ENCODE peak calls at places on chromosomes 12 and 14, in four cellular contexts. J is H9, F is IMR-90, L is neuronal stem cell. U is an unnamed sample.

GRCh38 chr14:47044841-47045240 is 393.3 kb upstream of the RPL10L start:
- DNase-seq in J (peak), F (no peak), L (peak), U (peak)

GRCh38 chr12:84270470-84271140 is 642.0 kb downstream of the SLC6A15 start:
- DNase-seq in J (no peak), F (no peak), L (no peak), U (no peak)

GRCh38 chr12:93167841-93168492 is 209.8 kb upstream of the NUDT4 start:
- DNase-seq in J (peak), F (no peak), L (peak), U (no peak)

GRCh38 chr12:83821967-83822366 is 1090.6 kb downstream of the SLC6A15 start:
- DNase-seq in J (no peak), F (no peak), L (no peak), U (no peak)

GRCh38 chr14:102568115-102568614 is 24.3 kb upstream of the RCOR1 start:
- DNase-seq in J (peak), F (no peak), L (no peak), U (no peak)

GRCh38 chr14:85124896-85125295 is 405.0 kb upstream of the FLRT2 start:
- DNase-seq in J (no peak), F (no peak), L (no peak), U (no peak)

GRCh38 chr12:83031301-83031700 is 344.6 kb downstream of the TMTC2 start:
- DNase-seq in J (no peak), F (no peak), L (no peak), U (no peak)

GRCh38 chr12:131061041-131061806 is 107.5 kb downstream of the ADGRD1 start:
- DNase-seq in J (peak), F (no peak), L (no peak), U (no peak)

GRCh38 chr12:29552324-29552927 is 54.9 kb upstream of the OVCH1 start:
- DNase-seq in J (peak), F (peak), L (peak), U (peak)

GRCh38 chr14:60812987-60813386 is 78.4 kb downstream of the MNAT1 start:
- DNase-seq in J (no peak), F (no peak), L (no peak), U (no peak)

GRCh38 chr14:68695326-68695768 is 97.5 kb downstream of the ZFP36L1 start:
- DNase-seq in J (no peak), F (peak), L (no peak), U (no peak)

GRCh38 chr14:57578427-57579220 is 85.0 kb upstream of the CCDC198 start:
- DNase-seq in J (no peak), F (no peak), L (no peak), U (no peak)

GRCh38 chr14:95098984-95099599 is 58.2 kb downstream of the DICER1 start:
- DNase-seq in J (peak), F (peak), L (peak), U (no peak)

GRCh38 chr14:61930101-61930857 is 168.1 kb downstream of the SNAPC1 start:
- DNase-seq in J (peak), F (no peak), L (no peak), U (no peak)

GRCh38 chr12:129839679-129840078 is 64.1 kb downstream of the TMEM132D start:
- DNase-seq in J (no peak), F (no peak), L (no peak), U (no peak)

GRCh38 chr14:51319181-51319597 is 79.1 kb downstream of the TMX1 start:
- DNase-seq in J (no peak), F (no peak), L (no peak), U (no peak)

GRCh38 chr12:120093592-120094355 is 22.8 kb downstream of the RAB35 start:
- DNase-seq in J (peak), F (no peak), L (no peak), U (peak)

GRCh38 chr12:102702447-102703114 is 214.5 kb downstream of the PAH start:
- DNase-seq in J (peak), F (peak), L (peak), U (no peak)

GRCh38 chr12:64639466-64639865 is 29.2 kb downstream of the RASSF3 start:
- DNase-seq in J (no peak), F (no peak), L (no peak), U (no peak)

GRCh38 chr12:124829008-124829707 is 34.5 kb downstream of the SCARB1 start:
- DNase-seq in J (no peak), F (peak), L (no peak), U (no peak)

DNA sequence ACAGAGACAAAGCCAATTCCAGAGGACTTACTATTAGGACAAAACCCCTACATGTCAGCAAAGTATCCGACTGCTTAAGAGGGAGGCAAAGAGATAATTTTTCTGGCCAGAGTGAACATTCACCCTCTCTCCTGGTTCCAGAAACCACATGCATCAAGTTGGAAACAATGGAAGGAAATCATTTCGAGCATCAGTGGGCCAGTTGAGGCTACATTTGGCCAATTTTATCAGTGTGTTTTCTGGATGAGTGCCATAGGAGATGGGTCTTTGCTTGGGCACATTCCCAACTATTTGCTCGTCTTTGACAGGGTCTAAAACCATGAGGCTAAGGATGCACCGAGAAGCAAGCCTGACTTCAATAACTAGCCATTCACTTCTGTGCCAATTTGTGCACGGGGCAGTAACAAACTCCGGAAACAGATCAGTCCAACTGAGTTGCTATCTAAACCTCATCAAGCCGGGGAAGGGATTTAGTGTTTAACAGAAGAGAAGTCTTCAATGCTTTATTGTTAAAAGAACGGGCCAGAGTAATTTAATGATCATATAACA is 17.4 kb downstream of the EGLN3 start:
- DNase-seq in J (no peak), F (no peak), L (peak), U (no peak)
- H3K18ac ChIP-seq in J (no peak), F (no peak), L (no peak), U (peak)

GRCh38 chr14:53356361-53357150 is 203.4 kb upstream of the DDHD1 start:
- DNase-seq in J (peak), F (peak), L (no peak), U (no peak)
- H3K18ac ChIP-seq in J (peak), F (peak), L (no peak), U (peak)

DNA sequence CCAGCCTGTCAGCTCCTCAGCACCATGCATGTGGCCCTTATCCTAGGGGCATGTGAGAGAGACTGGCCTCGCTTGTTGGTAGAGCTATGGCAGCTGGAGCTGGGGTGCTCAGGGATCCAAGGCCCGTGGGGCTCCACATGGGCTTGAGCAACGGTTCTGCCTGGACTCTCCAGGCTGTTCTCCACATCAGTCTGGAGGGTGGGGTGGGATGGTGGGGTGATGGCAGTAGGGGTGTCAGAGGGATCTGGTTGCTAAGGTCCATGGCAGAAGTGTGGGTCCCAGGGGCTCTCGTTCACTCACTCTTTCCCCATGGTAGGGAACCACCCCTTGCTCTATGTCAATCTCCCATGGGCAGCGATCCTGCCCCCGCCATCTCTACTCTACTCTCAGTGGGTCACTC is 622.6 kb downstream of the LRFN5 start:
- DNase-seq in J (no peak), F (no peak), L (no peak), U (no peak)
- H3K18ac ChIP-seq in J (no peak), F (no peak), L (peak), U (no peak)

DNA sequence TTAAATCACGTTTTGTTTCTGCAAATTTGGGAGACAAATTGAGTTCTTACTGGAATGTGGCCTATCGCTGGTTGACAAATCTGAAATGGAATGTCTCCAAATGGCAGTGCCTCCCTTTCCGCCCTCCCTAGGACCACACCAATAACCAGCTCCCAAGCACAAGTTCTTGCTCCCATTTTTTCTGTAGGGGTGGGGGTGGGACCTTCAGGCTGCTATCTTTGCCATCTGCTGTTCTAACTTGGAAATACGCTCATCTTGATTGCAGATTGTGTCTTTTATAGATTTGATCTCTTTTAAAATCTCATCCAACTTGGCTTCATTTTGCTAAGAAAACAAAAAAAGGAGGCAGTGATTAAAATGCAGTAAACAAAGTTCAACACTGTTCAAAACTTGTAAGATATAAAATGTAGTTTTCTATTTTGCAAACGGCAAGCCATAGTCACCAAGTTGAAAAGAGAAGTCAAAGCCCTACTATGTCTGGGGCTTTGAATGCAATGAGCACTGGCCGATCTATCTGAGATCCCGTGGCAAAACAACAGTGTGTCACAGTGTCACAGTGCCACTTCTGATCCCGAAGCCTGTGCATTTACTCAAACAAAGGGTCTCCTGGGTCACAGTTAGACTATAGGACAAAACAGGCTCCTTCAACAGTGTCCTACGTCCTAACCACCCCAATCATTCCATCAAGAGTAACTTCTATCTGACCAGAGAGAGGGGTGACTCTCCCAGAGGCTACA is 13.7 kb upstream of the SELPLG start:
- DNase-seq in J (peak), F (no peak), L (no peak), U (no peak)
- H3K18ac ChIP-seq in J (no peak), F (no peak), L (no peak), U (no peak)

GRCh38 chr12:26090853-26091510 is 33.9 kb downstream of the BHLHE41 start:
- DNase-seq in J (no peak), F (peak), L (no peak), U (no peak)
- H3K18ac ChIP-seq in J (no peak), F (no peak), L (no peak), U (no peak)

GRCh38 chr12:47820631-47821345 is 1.1 kb upstream of the HDAC7 start:
- DNase-seq in J (peak), F (peak), L (peak), U (no peak)

GRCh38 chr12:47819902-47820630 is at the start of gene HDAC7:
- DNase-seq in J (peak), F (peak), L (peak), U (no peak)

GRCh38 chr12:47822386-47822785 is 2.7 kb upstream of the HDAC7 start:
- DNase-seq in J (no peak), F (no peak), L (no peak), U (no peak)

GRCh38 chr12:47822863-47823262 is 3.2 kb upstream of the HDAC7 start:
- DNase-seq in J (no peak), F (no peak), L (no peak), U (no peak)

GRCh38 chr12:47821346-47821706 is 1.6 kb upstream of the HDAC7 start:
- DNase-seq in J (no peak), F (no peak), L (no peak), U (no peak)
- H3K18ac ChIP-seq in J (no peak), F (peak), L (peak), U (peak)

DNA sequence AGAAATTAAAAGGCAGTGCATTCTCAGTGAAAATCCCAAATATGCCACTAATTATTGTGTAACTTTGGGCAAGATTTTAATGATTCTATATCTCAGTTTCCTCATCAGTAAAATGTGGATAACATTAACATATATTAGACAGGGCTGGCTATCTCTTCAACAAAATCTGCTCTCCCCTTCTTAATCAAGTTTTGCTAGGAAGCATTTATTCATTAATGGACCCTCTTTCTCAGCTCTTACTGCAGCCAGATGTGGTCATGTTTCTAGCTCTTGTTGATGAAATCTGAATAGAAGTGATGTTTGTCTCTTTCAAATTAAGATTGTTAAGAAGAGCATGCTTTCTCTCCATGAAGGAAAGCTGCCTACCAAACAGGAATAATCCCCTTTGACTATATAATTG is 84.4 kb upstream of the PPFIA2 start:
- DNase-seq in J (no peak), F (no peak), L (no peak), U (no peak)
- H3K18ac ChIP-seq in J (no peak), F (no peak), L (no peak), U (no peak)

DNA sequence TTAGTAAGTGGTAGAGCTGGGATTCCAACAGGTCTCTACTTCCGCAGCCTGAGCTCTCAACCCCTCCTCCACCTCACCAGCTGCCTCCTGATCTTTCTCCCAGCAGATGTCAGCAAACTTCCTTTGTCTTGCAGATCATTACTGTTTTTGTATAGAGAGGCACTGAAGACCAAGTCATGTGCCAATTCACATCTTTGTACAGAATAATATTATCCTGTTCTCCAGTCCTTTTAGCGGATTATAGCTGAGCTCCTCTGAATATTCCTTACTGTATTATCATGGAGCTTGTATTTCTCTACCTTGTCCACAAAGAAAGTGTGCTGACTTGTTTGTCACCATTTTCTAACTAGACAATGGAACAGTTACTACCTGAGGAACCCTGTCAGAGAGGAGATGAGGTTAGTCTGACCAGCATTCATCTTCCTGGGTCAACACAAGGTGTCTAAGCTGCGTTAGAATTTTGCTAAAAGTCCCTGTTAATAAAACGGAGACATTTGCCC is 142.3 kb upstream of the ARHGAP5 start:
- DNase-seq in J (peak), F (peak), L (no peak), U (no peak)
- H3K18ac ChIP-seq in J (no peak), F (no peak), L (no peak), U (no peak)

DNA sequence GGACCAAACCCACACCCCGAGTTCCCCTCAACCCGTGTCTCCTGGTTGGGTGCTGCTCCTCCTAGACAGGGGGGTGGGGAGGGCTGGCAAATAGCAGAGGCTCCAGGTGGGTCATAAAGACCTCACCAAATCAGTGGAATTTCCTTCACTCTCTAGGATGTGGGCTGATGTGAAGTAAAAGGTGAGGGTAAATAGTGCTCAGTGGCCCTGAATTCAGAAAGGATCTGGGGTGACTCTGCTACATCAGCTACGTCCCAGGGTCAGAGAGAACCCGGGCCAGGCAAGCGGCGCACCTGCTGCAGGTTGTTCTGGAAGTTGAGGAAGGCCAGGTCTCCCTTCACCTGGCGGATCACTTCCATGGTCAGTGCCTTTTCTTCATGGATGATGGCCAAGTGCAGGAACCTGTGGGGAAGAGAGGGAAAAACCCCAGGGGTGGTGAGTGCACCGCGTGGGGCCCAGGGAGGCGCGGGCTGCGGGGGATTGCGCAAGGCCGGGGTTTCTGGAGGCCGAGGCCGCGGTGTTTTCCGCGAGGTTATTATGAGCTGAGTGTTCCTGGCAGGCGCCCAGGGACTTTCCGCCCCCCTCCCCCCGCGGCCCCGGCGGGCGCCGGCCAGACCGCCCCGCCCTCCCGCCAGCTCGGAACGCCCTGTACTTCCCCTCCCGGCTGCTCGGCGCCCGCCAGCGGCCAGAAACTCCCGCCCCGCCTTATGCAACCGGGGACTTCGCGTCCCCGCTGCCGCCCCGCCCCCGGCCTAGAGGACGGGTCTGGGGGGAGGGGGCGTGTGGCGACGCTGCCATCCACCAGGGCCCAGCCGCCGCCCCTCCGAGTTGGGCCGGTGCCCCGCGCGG is 928 bp downstream of the NFKBIA start:
- DNase-seq in J (peak), F (peak), L (peak), U (peak)
- H3K18ac ChIP-seq in J (no peak), F (peak), L (peak), U (peak)

U was measured in H1.